ENCODE peak calls at places on chromosome 19, in five cellular contexts. P is A549, C is IMR-90, V is K562, I is HepG2. U is an unnamed sample.
A peak's percentile ranks its signal among the peaks of the same experiment; 100 is the strongest.

GRCh38 chr19:44260695-44261446 is 1.2 kb downstream of the ZNF233 start:
- DNase-seq in P (no peak), C (no peak), V (no peak), I (peak; percentile 6), U (no peak)

GRCh38 chr19:19459099-19459498 is 53.6 kb downstream of the GATAD2A start:
- DNase-seq in P (no peak), C (peak; percentile 73), V (no peak), I (no peak), U (no peak)

GRCh38 chr19:21328402-21328801 is 808 bp downstream of the ZNF708 start:
- DNase-seq in P (no peak), C (no peak), V (peak; percentile 24), I (peak; percentile 3), U (no peak)

GRCh38 chr19:38388310-38389100 is at the start of gene SPRED3:
- DNase-seq in P (peak; percentile 79), C (peak; percentile 66), V (peak; percentile 25), I (no peak), U (peak; percentile 81)

GRCh38 chr19:46660601-46661019 is 372 bp downstream of the DACT3 start:
- DNase-seq in P (no peak), C (no peak), V (peak; percentile 32), I (no peak), U (no peak)

GRCh38 chr19:10318807-10319426 is 3.1 kb upstream of the FDX2 start:
- DNase-seq in P (no peak), C (no peak), V (no peak), I (no peak), U (no peak)

GRCh38 chr19:18514800-18515682 is 6.8 kb downstream of the ELL start:
- DNase-seq in P (no peak), C (peak; percentile 67), V (peak; percentile 45), I (peak; percentile 99), U (no peak)

GRCh38 chr19:39497850-39498261 is 891 bp upstream of the DLL3 start:
- DNase-seq in P (no peak), C (peak; percentile 19), V (peak; percentile 79), I (peak; percentile 36), U (no peak)

GRCh38 chr19:37997911-37998344 is 90.9 kb downstream of the SIPA1L3 start:
- DNase-seq in P (peak; percentile 72), C (peak; percentile 97), V (no peak), I (no peak), U (no peak)

GRCh38 chr19:51123381-51124186 is 1.1 kb upstream of the SIGLEC9 start:
- DNase-seq in P (no peak), C (no peak), V (no peak), I (no peak), U (no peak)

GRCh38 chr19:53520163-53520546 is 17.8 kb upstream of the ZNF331 start:
- DNase-seq in P (no peak), C (no peak), V (no peak), I (no peak), U (no peak)

GRCh38 chr19:4238831-4239230 is 8.0 kb upstream of the YJU2 start:
- DNase-seq in P (no peak), C (no peak), V (no peak), I (no peak), U (no peak)

GRCh38 chr19:11641241-11641640 is 44.0 kb downstream of the ZNF627 start:
- DNase-seq in P (no peak), C (no peak), V (peak; percentile 41), I (no peak), U (no peak)

GRCh38 chr19:15248106-15248505 is 15.9 kb upstream of the EPHX3 start:
- DNase-seq in P (no peak), C (peak; percentile 36), V (no peak), I (no peak), U (no peak)

GRCh38 chr19:53662209-53662608 is 30.4 kb downstream of the DPRX start:
- DNase-seq in P (no peak), C (no peak), V (no peak), I (no peak), U (no peak)

GRCh38 chr19:55578761-55579747 is 1.6 kb downstream of the ZNF579 start:
- DNase-seq in P (no peak), C (no peak), V (no peak), I (no peak), U (no peak)

GRCh38 chr19:47176071-47176626 is 45.5 kb downstream of the SAE1 start:
- DNase-seq in P (no peak), C (peak; percentile 97), V (no peak), I (no peak), U (no peak)

GRCh38 chr19:13840751-13841338 is 36.1 kb upstream of the NANOS3 start:
- DNase-seq in P (no peak), C (no peak), V (no peak), I (no peak), U (no peak)
- H3K4me3 ChIP-seq in P (peak overlapping the region; percentile 95), C (peak overlapping the region; percentile 95), V (peak overlapping the region; percentile 72), I (peak overlapping the region; percentile 61), U (no peak overlapping the region)

GRCh38 chr19:16970821-16971220 is 55.8 kb downstream of the CPAMD8 start:
- DNase-seq in P (no peak), C (no peak), V (no peak), I (no peak), U (no peak)
- TF ChIP-seq MAFK in P (no peak), C (no peak), V (no peak), I (no peak), U (no peak)

GRCh38 chr19:16895467-16896097 is 6.8 kb downstream of the F2RL3 start:
- DNase-seq in P (no peak), C (no peak), V (no peak), I (no peak), U (no peak)
- H3K4me3 ChIP-seq in P (no peak overlapping the region), C (no peak overlapping the region), V (peak overlapping the region; percentile 62), I (no peak overlapping the region), U (peak overlapping the region; percentile 57)

DNA sequence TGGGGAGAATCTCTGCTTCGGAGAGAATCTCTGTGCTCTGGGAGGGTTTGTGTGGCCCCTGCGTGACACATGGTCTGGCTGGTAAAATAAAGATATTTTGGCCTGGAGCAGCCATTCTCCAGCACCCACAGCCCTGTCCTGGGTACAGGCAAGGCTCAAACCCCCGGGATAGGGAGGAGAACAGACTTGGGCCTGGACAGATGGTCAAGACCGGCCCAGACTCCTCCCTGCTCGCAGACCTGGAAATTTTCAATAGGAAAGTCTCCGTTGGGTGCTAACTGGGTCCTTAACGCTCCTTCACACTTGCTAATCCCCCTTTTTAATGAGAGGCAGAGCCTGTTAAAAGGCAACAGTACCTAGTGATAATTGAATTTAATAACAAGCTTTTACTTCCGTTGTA is 2.5 kb downstream of the PALM start:
- DNase-seq in P (no peak), C (no peak), V (no peak), I (no peak), U (no peak)
- TF ChIP-seq MAFK in P (no peak), C (no peak), V (no peak), I (no peak), U (no peak)

DNA sequence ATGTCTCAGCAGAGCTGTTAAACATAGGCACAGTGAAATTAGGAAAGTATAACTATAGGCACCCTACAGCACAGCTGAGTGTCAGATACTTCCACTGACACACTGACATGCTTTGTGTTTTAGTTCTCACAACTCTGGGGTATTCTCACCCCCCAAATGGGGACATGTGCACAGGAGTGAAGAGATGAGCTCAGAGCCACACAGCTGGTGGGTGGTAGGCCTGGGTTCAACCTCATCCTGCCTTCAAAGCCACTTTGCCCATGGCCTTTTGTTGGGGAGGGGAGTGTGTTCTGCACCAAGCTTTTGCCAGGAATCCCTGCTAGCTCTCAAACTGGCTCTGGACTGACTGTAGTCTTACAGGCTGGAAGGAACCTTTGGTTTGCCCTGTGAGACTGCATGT is 1.7 kb upstream of the SLC35E1 start:
- DNase-seq in P (no peak), C (no peak), V (no peak), I (no peak), U (no peak)
- H3K4me3 ChIP-seq in P (no peak overlapping the region), C (no peak overlapping the region), V (peak overlapping the region; percentile 60), I (peak overlapping the region; percentile 94), U (no peak overlapping the region)

GRCh38 chr19:7850975-7851622 is 21.1 kb downstream of the EVI5L start:
- DNase-seq in P (no peak), C (no peak), V (no peak), I (no peak), U (no peak)
- TF ChIP-seq MAFK in P (no peak), C (no peak), V (no peak), I (no peak), U (no peak)

GRCh38 chr19:3233831-3234230 is 9.4 kb downstream of the CELF5 start:
- DNase-seq in P (no peak), C (no peak), V (no peak), I (no peak), U (no peak)

GRCh38 chr19:3234800-3235199 is 10.3 kb downstream of the CELF5 start:
- DNase-seq in P (no peak), C (no peak), V (peak; percentile 49), I (no peak), U (no peak)

GRCh38 chr19:3239367-3239766 is 14.9 kb downstream of the CELF5 start:
- DNase-seq in P (no peak), C (no peak), V (no peak), I (no peak), U (no peak)

GRCh38 chr19:3236272-3236671 is 11.8 kb downstream of the CELF5 start:
- DNase-seq in P (no peak), C (no peak), V (no peak), I (no peak), U (no peak)

GRCh38 chr19:3238066-3238561 is 13.7 kb downstream of the CELF5 start:
- DNase-seq in P (no peak), C (no peak), V (no peak), I (no peak), U (no peak)
- H3K4me3 ChIP-seq in P (no peak overlapping the region), C (no peak overlapping the region), V (no peak overlapping the region), I (no peak overlapping the region), U (no peak overlapping the region)